ENCODE peak calls at places on chromosome 1, in eight cellular contexts. W, S, X, L, G, F, Q and T are unnamed samples.

GRCh38 chr1:85626818-85627217 is 46.3 kb downstream of the CCN1 start:
- DNase-seq in W (no peak), X (no peak), F (no peak), L (no peak), G (no peak), S (no peak), Q (no peak), T (no peak)

GRCh38 chr1:151158751-151159251 is 2.4 kb downstream of the TNFAIP8L2 start:
- DNase-seq in G (peak), F (no peak), W (no peak), X (no peak), Q (no peak), L (no peak), S (no peak), T (no peak)

GRCh38 chr1:21586926-21587601 is 77.8 kb downstream of the ALPL start:
- DNase-seq in Q (peak), L (no peak), F (peak), X (peak), W (peak), G (no peak), S (peak), T (peak)

GRCh38 chr1:8681911-8682310 is 135.5 kb downstream of the RERE start:
- DNase-seq in X (no peak), G (no peak), L (no peak), Q (no peak), W (no peak), F (no peak), S (no peak), T (no peak)

GRCh38 chr1:54666333-54666732 is 24.7 kb downstream of the MROH7 start:
- DNase-seq in Q (no peak), S (no peak), L (no peak), F (no peak), G (no peak), W (no peak), X (no peak), T (no peak)

GRCh38 chr1:15459771-15460719 is 3.5 kb downstream of the CELA2A start:
- DNase-seq in Q (no peak), W (peak), S (no peak), L (no peak), X (peak), G (no peak), F (peak), T (no peak)

GRCh38 chr1:30670195-30671060 is 53.0 kb downstream of the MATN1 start:
- DNase-seq in S (no peak), G (no peak), X (peak), Q (no peak), F (no peak), W (peak), L (no peak), T (peak)

GRCh38 chr1:101311146-101311892 is 74.5 kb downstream of the S1PR1 start:
- DNase-seq in W (no peak), X (no peak), S (no peak), L (no peak), G (peak), F (no peak), Q (no peak), T (no peak)

GRCh38 chr1:161228032-161228431 is 2.2 kb downstream of the TOMM40L start:
- DNase-seq in F (no peak), S (no peak), X (no peak), L (no peak), Q (no peak), G (no peak), W (no peak), T (no peak)

GRCh38 chr1:207811319-207811718 is 59.5 kb downstream of the CD46 start:
- DNase-seq in X (no peak), S (no peak), Q (no peak), W (no peak), L (no peak), G (no peak), F (no peak), T (no peak)

GRCh38 chr1:90122679-90123340 is 127.9 kb downstream of the ZNF326 start:
- DNase-seq in L (no peak), W (no peak), X (no peak), F (no peak), S (no peak), G (no peak), Q (no peak), T (no peak)

GRCh38 chr1:173852105-173852504 is 15.7 kb downstream of the GAS5 start:
- DNase-seq in S (no peak), Q (no peak), L (no peak), W (no peak), X (no peak), G (no peak), F (no peak), T (peak)

GRCh38 chr1:111615874-111616715 is 3.5 kb upstream of the RAP1A start:
- DNase-seq in Q (no peak), X (no peak), W (peak), G (peak), S (no peak), F (no peak), L (no peak), T (no peak)

GRCh38 chr1:185864889-185865288 is 130.7 kb downstream of the HMCN1 start:
- DNase-seq in G (no peak), S (peak), X (peak), W (peak), F (peak), Q (no peak), L (peak), T (peak)

GRCh38 chr1:225449261-225449660 is 21.4 kb upstream of the LBR start:
- DNase-seq in W (peak), X (peak), G (no peak), L (no peak), F (peak), Q (peak), S (peak), T (no peak)

GRCh38 chr1:64000021-64000420 is 203.4 kb upstream of the UBE2U start:
- DNase-seq in W (peak), Q (peak), S (peak), G (no peak), X (peak), F (peak), L (no peak), T (peak)

GRCh38 chr1:57982852-57983251 is 559.0 kb upstream of the DAB1 start:
- DNase-seq in G (no peak), F (no peak), W (no peak), L (no peak), Q (no peak), X (no peak), S (no peak), T (no peak)

GRCh38 chr1:154857441-154858215 is 12.5 kb downstream of the KCNN3 start:
- DNase-seq in X (no peak), Q (no peak), L (no peak), W (no peak), F (no peak), S (no peak), G (peak), T (no peak)

GRCh38 chr1:208448425-208448824 is 204.2 kb upstream of the PLXNA2 start:
- DNase-seq in W (no peak), Q (no peak), L (no peak), S (no peak), F (no peak), G (no peak), X (no peak), T (no peak)

GRCh38 chr1:39295901-39296300 is 91.4 kb downstream of the MACF1 start:
- DNase-seq in S (no peak), F (no peak), L (no peak), Q (no peak), X (peak), G (peak), W (no peak), T (no peak)

GRCh38 chr1:100643430-100644196 is 75.9 kb upstream of the VCAM1 start:
- DNase-seq in S (no peak), Q (no peak), W (no peak), L (no peak), X (peak), F (peak), G (no peak), T (peak)

GRCh38 chr1:178686407-178686806 is 38.6 kb upstream of the RALGPS2 start:
- DNase-seq in F (no peak), L (no peak), S (no peak), X (no peak), G (no peak), W (no peak), Q (no peak), T (no peak)